ENCODE peak calls at places on chromosome 18, in nine cellular contexts. A, Y, P, N, O, T, V, Z and U are unnamed samples.
A peak's percentile ranks its signal among the peaks of the same experiment; 100 is the strongest.

GRCh38 chr18:46488472-46489213 is 168.4 kb downstream of the LOXHD1 start:
- DNase-seq in O (no peak), T (no peak), N (no peak), A (no peak), Y (no peak), V (no peak), P (no peak), Z (no peak), U (no peak)

GRCh38 chr18:62717850-62718229 is 2.5 kb downstream of the PHLPP1 start:
- DNase-seq in A (peak; percentile 23), Y (peak; percentile 1), O (peak; percentile 59), T (no peak), P (no peak), N (no peak), Z (no peak), V (no peak), U (no peak)

GRCh38 chr18:48179005-48179404 is 230.2 kb downstream of the ZBTB7C start:
- DNase-seq in T (no peak), V (no peak), A (no peak), P (no peak), Z (no peak), Y (no peak), N (no peak), O (no peak), U (no peak)

GRCh38 chr18:69480460-69480859 is 79.8 kb downstream of the DOK6 start:
- DNase-seq in A (no peak), Y (no peak), V (no peak), N (no peak), Z (no peak), T (no peak), O (no peak), P (no peak), U (no peak)

GRCh38 chr18:56563568-56563967 is 74.8 kb downstream of the TXNL1 start:
- DNase-seq in T (no peak), O (no peak), V (no peak), A (no peak), P (no peak), Z (no peak), N (no peak), Y (peak; percentile 2), U (peak; percentile 73)

GRCh38 chr18:38847326-38847725 is 1281.7 kb upstream of the CELF4 start:
- DNase-seq in V (no peak), O (no peak), Y (no peak), T (no peak), P (no peak), N (no peak), Z (no peak), A (no peak), U (no peak)

GRCh38 chr18:40867452-40867851 is 1087.6 kb upstream of the PIK3C3 start:
- DNase-seq in Y (peak; percentile 40), Z (no peak), A (peak; percentile 88), P (no peak), O (peak; percentile 78), T (no peak), V (no peak), N (no peak), U (no peak)

GRCh38 chr18:2442726-2443275 is 128.5 kb downstream of the METTL4 start:
- DNase-seq in O (peak; percentile 18), Y (no peak), N (no peak), P (no peak), A (peak; percentile 31), T (no peak), V (no peak), Z (no peak), U (no peak)

GRCh38 chr18:42310956-42311355 is 355.9 kb downstream of the PIK3C3 start:
- DNase-seq in N (no peak), P (no peak), T (no peak), Z (no peak), A (no peak), Y (no peak), V (no peak), O (no peak), U (no peak)

GRCh38 chr18:55334875-55335274 is 253.1 kb downstream of the TCF4 start:
- DNase-seq in V (no peak), Z (no peak), Y (no peak), A (peak; percentile 41), P (no peak), N (no peak), O (no peak), T (no peak), U (no peak)

GRCh38 chr18:67290421-67290820 is 226.1 kb downstream of the DSEL start:
- DNase-seq in A (no peak), P (no peak), V (no peak), Y (no peak), O (no peak), T (no peak), N (no peak), Z (no peak), U (no peak)

GRCh38 chr18:8139971-8140406 is 469.2 kb upstream of the RAB12 start:
- DNase-seq in P (no peak), A (peak; percentile 73), Y (no peak), Z (no peak), N (no peak), T (no peak), O (no peak), V (no peak), U (no peak)

GRCh38 chr18:58135170-58135569 is 91.1 kb downstream of the NEDD4L start:
- DNase-seq in V (no peak), T (peak; percentile 33), P (no peak), N (no peak), O (peak; percentile 95), A (peak; percentile 83), Z (no peak), Y (no peak), U (no peak)

GRCh38 chr18:79071037-79071960 is 2.1 kb downstream of the ATP9B start:
- DNase-seq in T (peak; percentile 53), P (no peak), O (no peak), Y (no peak), Z (no peak), A (peak; percentile 7), V (no peak), N (no peak), U (no peak)

GRCh38 chr18:42045346-42045745 is 90.3 kb downstream of the PIK3C3 start:
- DNase-seq in A (peak; percentile 45), T (no peak), P (no peak), O (no peak), Z (no peak), Y (no peak), V (no peak), N (no peak), U (no peak)

GRCh38 chr18:48037481-48038271 is 107.2 kb upstream of the SMAD2 start:
- DNase-seq in O (no peak), T (no peak), Y (peak; percentile 19), A (no peak), N (no peak), V (no peak), Z (no peak), P (no peak), U (no peak)

DNA sequence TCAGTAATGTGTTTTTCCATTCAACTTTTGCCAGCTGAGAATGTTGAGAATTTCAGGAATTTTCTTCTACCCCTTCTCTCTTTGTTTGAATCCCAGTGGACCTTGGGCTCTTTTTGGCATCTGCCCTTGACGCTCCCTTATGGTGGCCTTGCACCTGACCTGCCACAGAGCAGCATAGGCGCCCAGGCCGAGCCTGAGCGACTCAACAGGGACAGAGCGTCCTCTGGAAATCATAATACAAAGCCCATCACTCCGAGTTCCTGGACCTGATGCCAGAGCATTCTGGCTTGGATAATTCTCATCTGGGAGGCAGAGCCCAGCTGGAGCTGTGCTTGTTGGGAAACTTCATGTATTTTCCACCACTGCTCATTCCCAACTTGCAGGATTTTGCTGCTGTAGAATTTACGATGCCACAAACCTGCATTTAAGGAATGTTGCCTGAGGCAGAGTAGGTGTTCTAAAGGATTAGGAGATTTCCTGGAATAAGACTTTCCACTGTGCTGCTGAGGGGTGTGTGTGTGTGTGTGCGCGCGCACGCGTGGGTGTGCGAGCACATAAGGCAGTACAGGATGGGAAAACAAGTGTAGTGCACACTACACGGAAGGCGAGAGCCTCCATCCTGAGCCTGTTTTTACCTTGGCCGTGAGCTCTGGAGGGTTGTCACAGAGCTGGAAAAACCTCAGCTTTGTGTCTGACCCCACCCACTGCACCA is 77.1 kb upstream of the TXNDC2 start:
- DNase-seq in N (no peak), Z (no peak), A (peak; percentile 53), P (no peak), Y (no peak), V (no peak), O (no peak), T (no peak), U (peak; percentile 28)
- TF ChIP-seq CTCF in N (no peak), Z (no peak), A (no peak), P (no peak), Y (no peak), V (no peak), O (no peak), T (no peak), U (no peak)

DNA sequence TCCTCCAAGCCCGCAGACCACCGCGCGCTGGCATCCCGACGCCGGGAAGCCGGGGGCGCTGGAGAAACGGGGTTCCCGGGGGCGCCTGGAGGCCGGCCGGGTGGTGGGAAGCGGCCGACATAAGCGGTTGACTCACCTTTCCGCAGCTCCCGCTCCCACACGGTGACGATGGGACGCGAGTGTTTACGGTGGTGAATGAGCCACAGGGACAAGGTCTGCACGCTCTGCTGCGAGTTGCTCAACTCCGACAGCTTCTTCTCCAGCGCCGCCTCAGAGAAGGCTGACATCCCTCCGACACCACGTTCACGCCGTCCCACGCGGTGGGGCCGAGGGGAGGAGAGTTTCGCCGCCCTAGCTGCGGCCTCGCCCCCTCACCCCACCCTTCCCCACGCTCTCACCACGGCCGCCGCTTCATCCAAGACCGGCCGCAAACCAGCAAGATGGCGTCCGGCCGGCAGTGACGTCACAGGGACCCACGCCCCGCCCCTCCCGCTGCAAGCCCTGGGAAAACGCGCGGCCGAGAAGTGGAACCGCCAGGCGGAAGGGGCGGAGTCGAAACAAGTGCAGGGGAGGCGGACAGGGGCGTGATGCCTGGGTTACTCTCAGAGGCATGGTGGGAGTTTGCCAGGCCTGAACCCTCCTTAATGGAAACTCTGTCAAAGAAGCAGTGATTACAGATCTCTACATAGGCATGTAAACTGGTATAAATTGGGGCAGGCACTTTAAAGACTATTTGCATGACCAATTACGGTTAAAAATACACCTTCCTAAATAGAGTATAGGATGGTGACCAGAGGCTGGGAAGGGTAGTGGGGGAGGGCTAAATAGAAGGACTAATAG is at the start of gene RPRD1A:
- DNase-seq in P (peak; percentile 95), N (peak; percentile 98), V (peak; percentile 92), A (peak; percentile 98), Y (peak; percentile 92), O (peak; percentile 95), T (peak; percentile 98), Z (peak; percentile 98), U (peak; percentile 99)
- TF ChIP-seq CTCF in P (no peak), N (no peak), V (no peak), A (no peak), Y (no peak), O (no peak), T (no peak), Z (no peak), U (no peak)

DNA sequence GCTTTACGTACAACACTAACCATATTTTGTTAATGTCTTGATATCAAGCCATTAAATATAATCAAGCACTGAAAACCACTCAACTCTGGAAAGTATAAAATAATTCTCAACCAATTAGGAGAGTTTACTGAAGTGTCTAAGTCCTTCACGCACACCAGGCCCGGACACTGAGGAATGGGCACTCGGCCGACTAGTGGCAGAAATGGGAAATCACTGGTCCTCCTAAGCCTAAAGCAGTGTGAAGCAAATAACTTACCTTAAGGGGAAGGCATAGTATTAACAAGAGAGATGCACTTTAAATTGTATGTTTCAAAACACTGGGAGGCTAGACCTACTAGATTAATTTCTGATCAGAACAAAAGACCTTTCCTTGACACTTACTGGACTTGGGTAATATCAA is 45.7 kb downstream of the FAM210A start:
- DNase-seq in T (no peak), A (no peak), V (no peak), O (peak; percentile 19), N (no peak), Z (no peak), Y (peak; percentile 38), P (no peak), U (peak; percentile 34)
- TF ChIP-seq CTCF in T (peak; percentile 12), A (no peak), V (peak; percentile 29), O (peak; percentile 59), N (no peak), Z (peak; percentile 21), Y (no peak), P (no peak), U (peak; percentile 58)

GRCh38 chr18:11908182-11909080 is at the start of gene MPPE1:
- DNase-seq in O (peak; percentile 88), T (peak; percentile 95), A (peak; percentile 94), Z (peak; percentile 83), V (peak; percentile 68), Y (peak; percentile 83), N (peak; percentile 88), P (peak; percentile 75), U (peak; percentile 88)
- TF ChIP-seq CTCF in O (no peak), T (no peak), A (no peak), Z (no peak), V (no peak), Y (no peak), N (no peak), P (no peak), U (no peak)